ENCODE peak calls at places on chromosomes 12 and 14, in four cellular contexts. U, K, A and D are unnamed samples.

GRCh38 chr12:49828143-49829091 is at the start of gene NCKAP5L:
- DNase-seq in A (peak; percentile 94), U (peak; percentile 97), K (peak; percentile 99), D (peak; percentile 99)

GRCh38 chr12:105948331-105948730 is 190.4 kb downstream of the NUAK1 start:
- DNase-seq in U (no peak), A (no peak), K (no peak), D (no peak)

GRCh38 chr14:65034021-65034420 is 47.3 kb downstream of the FNTB start:
- DNase-seq in K (no peak), U (no peak), A (no peak), D (no peak)

GRCh38 chr12:96919510-96920210 is 12.6 kb downstream of the NEDD1 start:
- DNase-seq in A (no peak), U (no peak), K (no peak), D (no peak)

GRCh38 chr14:100237735-100238418 is 1.1 kb upstream of the YY1 start:
- DNase-seq in A (peak; percentile 61), K (peak; percentile 74), U (peak; percentile 49), D (peak; percentile 54)

GRCh38 chr14:89299587-89299986 is 117.4 kb downstream of the FOXN3 start:
- DNase-seq in A (no peak), U (no peak), K (no peak), D (no peak)

GRCh38 chr14:87108726-87109125 is 884.3 kb downstream of the GALC start:
- DNase-seq in U (no peak), A (no peak), K (no peak), D (no peak)

GRCh38 chr12:107536613-107537012 is 149.0 kb upstream of the PWP1 start:
- DNase-seq in K (no peak), A (no peak), U (no peak), D (no peak)

GRCh38 chr14:52044791-52045522 is 23.9 kb downstream of the NID2 start:
- DNase-seq in K (no peak), U (no peak), A (peak; percentile 79), D (peak; percentile 29)

GRCh38 chr12:31722580-31722979 is 6.2 kb downstream of the AMN1 start:
- DNase-seq in K (no peak), U (no peak), A (no peak), D (no peak)

GRCh38 chr14:49105512-49105911 is 480.7 kb downstream of the RPS29 start:
- DNase-seq in A (no peak), K (no peak), U (no peak), D (no peak)

GRCh38 chr14:49106721-49107689 is 479.2 kb downstream of the RPS29 start:
- DNase-seq in U (no peak), K (no peak), A (no peak), D (no peak)
- TF ChIP-seq CTCF in U (no peak), K (no peak), A (no peak), D (no peak)

GRCh38 chr12:2431810-2432209 is 363.0 kb upstream of the FKBP4 start:
- DNase-seq in U (no peak), A (no peak), K (no peak), D (no peak)
- H3K27ac ChIP-seq in U (no peak overlapping the region), A (no peak overlapping the region), K (no peak overlapping the region), D (no peak overlapping the region)

DNA sequence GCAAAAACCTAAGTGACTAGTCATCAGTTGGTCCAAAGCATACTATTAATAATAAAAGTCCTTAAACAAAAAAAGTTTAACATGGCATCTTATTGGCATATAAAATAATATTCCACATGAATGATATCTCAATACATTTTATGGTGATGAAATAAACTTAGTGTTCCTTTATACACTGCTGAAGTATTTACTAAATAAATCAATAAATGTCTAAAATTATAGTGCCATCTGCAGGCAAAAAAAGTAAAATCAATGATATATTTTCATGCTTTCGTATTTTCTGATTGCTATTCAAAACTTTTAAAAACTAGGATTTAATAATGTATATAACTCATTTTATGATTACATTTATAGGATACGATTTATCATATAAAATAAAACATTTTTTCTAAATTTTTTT is 30.5 kb downstream of the PUS7L start:
- DNase-seq in A (no peak), K (no peak), U (no peak), D (no peak)
- TF ChIP-seq CTCF in A (peak; percentile 12), K (peak; percentile 29), U (peak; percentile 19), D (peak; percentile 55)

GRCh38 chr12:92961949-92962348 is 32.9 kb upstream of the EEA1 start:
- DNase-seq in U (no peak), A (no peak), K (no peak), D (no peak)
- H3K27ac ChIP-seq in U (no peak overlapping the region), A (no peak overlapping the region), K (no peak overlapping the region), D (no peak overlapping the region)

GRCh38 chr12:94140556-94140955 is 7.8 kb upstream of the PLXNC1 start:
- DNase-seq in K (no peak), A (no peak), U (no peak), D (no peak)

GRCh38 chr12:94143444-94143843 is 4.9 kb upstream of the PLXNC1 start:
- DNase-seq in A (no peak), K (no peak), U (no peak), D (no peak)

GRCh38 chr12:94141004-94141764 is 7.2 kb upstream of the PLXNC1 start:
- DNase-seq in K (no peak), A (no peak), U (no peak), D (no peak)

GRCh38 chr12:94139816-94140215 is 8.6 kb upstream of the PLXNC1 start:
- DNase-seq in U (no peak), K (no peak), A (no peak), D (no peak)

GRCh38 chr12:94141892-94142291 is 6.5 kb upstream of the PLXNC1 start:
- DNase-seq in A (no peak), U (no peak), K (no peak), D (no peak)
- TF ChIP-seq CTCF in A (no peak), U (no peak), K (no peak), D (no peak)

DNA sequence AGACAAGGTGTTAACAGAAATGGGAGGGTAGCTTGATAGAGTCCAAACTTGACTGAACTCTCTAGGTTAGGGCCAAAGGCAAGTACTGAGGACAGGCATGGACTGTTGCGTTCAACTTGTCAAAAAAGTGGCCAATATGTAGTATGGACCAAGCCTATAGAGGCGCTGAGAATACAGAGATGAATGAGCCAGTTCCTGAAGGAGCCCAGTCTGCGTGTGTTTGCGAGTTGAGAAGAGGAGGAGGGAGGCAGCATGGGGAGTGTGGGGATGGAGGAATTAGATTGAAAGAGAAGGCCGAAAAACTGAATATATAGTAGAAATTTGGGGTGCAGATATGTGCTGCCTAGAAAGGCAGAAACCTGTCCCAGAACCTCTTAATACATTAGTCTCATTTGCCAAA is 412.4 kb downstream of the PCNX1 start:
- DNase-seq in A (no peak), U (no peak), K (no peak), D (peak; percentile 13)
- H3K27ac ChIP-seq in A (peak overlapping the region; percentile 99), U (peak overlapping the region; percentile 82), K (peak overlapping the region; percentile 96), D (peak overlapping the region; percentile 91)

DNA sequence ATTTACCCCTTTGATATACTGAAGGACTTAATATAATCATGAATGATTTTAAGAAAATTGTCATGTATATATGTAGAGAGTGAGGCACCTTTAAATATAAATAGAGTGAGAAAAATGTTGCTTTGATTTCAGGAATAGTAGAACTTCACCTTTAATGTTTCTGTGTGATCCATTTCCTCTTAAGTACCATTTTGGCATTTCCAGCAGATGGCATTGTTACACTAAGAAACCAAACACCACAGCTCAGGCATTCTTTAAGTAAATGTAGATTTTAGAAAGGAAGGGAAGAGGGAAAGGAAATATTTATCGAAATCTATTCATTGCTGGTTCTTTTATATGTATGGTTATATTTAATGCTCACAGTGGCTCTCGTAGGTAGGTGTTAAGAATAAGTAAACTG is 556.7 kb upstream of the FBXO33 start:
- DNase-seq in A (no peak), U (no peak), K (no peak), D (peak; percentile 1)
- TF ChIP-seq CTCF in A (no peak), U (peak; percentile 18), K (peak; percentile 40), D (peak; percentile 40)

DNA sequence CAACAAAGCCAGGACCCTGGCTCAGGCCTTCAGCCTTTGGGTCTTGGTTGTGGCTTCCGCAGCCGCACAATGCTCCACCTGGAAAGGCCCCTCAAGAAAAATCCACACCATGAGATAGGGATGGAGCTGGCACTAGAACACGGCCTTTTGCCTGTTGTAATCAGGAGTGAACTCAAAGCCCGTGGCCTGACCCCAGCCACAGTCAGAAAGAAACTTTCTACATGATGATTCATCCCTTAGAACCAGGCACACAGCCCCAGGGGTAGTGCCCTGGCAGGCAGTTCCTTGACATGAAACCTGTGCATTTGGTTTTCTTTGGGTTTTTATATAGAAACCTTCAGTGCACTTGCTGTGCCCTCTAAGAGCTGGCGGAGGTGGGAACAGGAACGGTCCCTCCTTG is 5.1 kb downstream of the CLMN start:
- DNase-seq in A (no peak), K (no peak), U (no peak), D (peak; percentile 94)
- H3K27ac ChIP-seq in A (peak overlapping the region; percentile 29), K (peak overlapping the region; percentile 60), U (no peak overlapping the region), D (peak overlapping the region; percentile 77)

DNA sequence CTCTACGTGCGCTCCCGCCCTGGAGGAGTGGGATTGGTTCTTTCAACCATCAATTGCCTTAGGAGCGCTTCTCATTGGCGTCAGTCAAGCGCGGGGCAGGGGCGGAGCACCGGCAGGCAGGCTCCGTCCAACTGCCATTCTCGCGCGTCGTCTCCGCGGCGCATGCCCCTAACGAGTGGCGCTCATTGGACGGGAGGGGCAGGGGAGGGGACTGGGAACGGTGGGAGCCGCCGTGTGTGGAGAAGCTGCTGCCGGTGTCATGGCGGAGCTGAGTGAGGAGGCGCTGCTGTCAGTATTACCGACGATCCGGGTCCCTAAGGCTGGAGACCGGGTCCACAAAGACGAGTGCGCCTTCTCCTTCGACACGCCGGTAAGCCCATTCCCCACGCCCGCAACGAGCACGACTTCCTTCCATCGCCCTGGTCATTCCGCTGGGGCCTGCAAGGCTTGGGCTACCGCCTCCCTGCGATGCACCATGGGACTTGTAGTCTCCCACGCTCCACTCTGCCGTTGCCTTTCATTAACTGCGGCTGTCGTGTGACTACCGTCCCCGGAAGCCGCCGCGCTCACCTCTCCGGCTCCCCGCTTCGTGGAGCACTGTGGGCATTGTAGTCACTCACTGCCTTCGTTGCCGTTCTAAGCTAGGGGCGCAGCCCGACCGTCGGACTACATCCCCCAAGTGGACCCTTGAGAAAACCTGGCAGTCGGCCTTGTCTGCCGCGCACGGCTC is at the start of gene USP5:
- DNase-seq in U (peak; percentile 99), A (peak; percentile 99), K (peak; percentile 100), D (peak; percentile 98)
- TF ChIP-seq CTCF in U (no peak), A (no peak), K (no peak), D (no peak)

GRCh38 chr12:110613771-110614684 is at the start of gene TCTN1:
- DNase-seq in K (peak; percentile 99), A (peak; percentile 93), U (peak; percentile 98), D (peak; percentile 96)
- H3K27ac ChIP-seq in K (peak within 1 kb of the TSS; percentile 82), A (peak within 1 kb of the TSS; percentile 33), U (peak within 1 kb of the TSS; percentile 56), D (peak within 1 kb of the TSS; percentile 67)